ENCODE peak calls at places on chromosomes 3 and 15, in ten cellular contexts. T is left ventricle myocardium inferior, L is epithelial cell of esophagus, Q is kidney, V is IMR-90, G is HepG2, S is cardiac muscle cell, Z is body of pancreas, P is fibroblast of lung, D is adrenal gland. I is an unnamed sample.

GRCh38 chr3:53350652-53351051 is 3.3 kb upstream of the DCP1A start:
- DNase-seq in T (no peak), L (peak), Q (no peak), V (peak), G (peak), S (no peak), Z (peak), P (no peak), D (no peak), I (peak)

GRCh38 chr3:79339846-79340245 is 428.0 kb downstream of the ROBO1 start:
- DNase-seq in T (no peak), L (peak), Q (no peak), V (no peak), G (no peak), S (no peak), Z (peak), P (no peak), D (no peak), I (no peak)

GRCh38 chr15:76932090-76932966 is 779 bp downstream of the RCN2 start:
- DNase-seq in T (no peak), L (peak), Q (no peak), V (peak), G (no peak), S (peak), Z (no peak), P (peak), D (no peak), I (peak)

GRCh38 chr15:76199106-76200082 is 111.9 kb downstream of the ETFA start:
- DNase-seq in T (peak), L (peak), Q (peak), V (peak), G (no peak), S (no peak), Z (peak), P (peak), D (peak), I (peak)

GRCh38 chr15:100633763-100634075 is 31.3 kb downstream of the ASB7 start:
- DNase-seq in T (no peak), L (no peak), Q (no peak), V (no peak), G (no peak), S (no peak), Z (no peak), P (no peak), D (no peak), I (no peak)

GRCh38 chr3:46675843-46676567 is 17.5 kb downstream of the ALS2CL start:
- DNase-seq in T (peak), L (no peak), Q (peak), V (peak), G (no peak), S (no peak), Z (no peak), P (no peak), D (no peak), I (no peak)

GRCh38 chr3:140727886-140728285 is 50.0 kb downstream of the TRIM42 start:
- DNase-seq in T (no peak), L (no peak), Q (no peak), V (no peak), G (peak), S (no peak), Z (no peak), P (peak), D (no peak), I (no peak)

GRCh38 chr3:79419222-79419621 is 348.6 kb downstream of the ROBO1 start:
- DNase-seq in T (no peak), L (peak), Q (no peak), V (no peak), G (no peak), S (peak), Z (peak), P (peak), D (no peak), I (peak)

GRCh38 chr3:193742628-193743027 is 149.6 kb downstream of the OPA1 start:
- DNase-seq in T (no peak), L (no peak), Q (no peak), V (no peak), G (no peak), S (no peak), Z (no peak), P (no peak), D (no peak), I (no peak)

GRCh38 chr15:92205255-92205739 is 188.4 kb upstream of the ST8SIA2 start:
- DNase-seq in T (peak), L (peak), Q (no peak), V (no peak), G (peak), S (peak), Z (no peak), P (peak), D (peak), I (no peak)

GRCh38 chr3:178302966-178303930 is 233.0 kb upstream of the KCNMB2 start:
- DNase-seq in T (no peak), L (peak), Q (no peak), V (no peak), G (no peak), S (no peak), Z (no peak), P (no peak), D (no peak), I (peak)

GRCh38 chr3:131714585-131715220 is 211.9 kb upstream of the MRPL3 start:
- DNase-seq in T (no peak), L (no peak), Q (no peak), V (no peak), G (no peak), S (no peak), Z (no peak), P (no peak), D (no peak), I (no peak)

GRCh38 chr15:73784299-73784698 is 31.1 kb upstream of the INSYN1 start:
- DNase-seq in T (no peak), L (no peak), Q (no peak), V (no peak), G (no peak), S (no peak), Z (no peak), P (no peak), D (no peak), I (no peak)

GRCh38 chr3:81214626-81215025 is 546.8 kb downstream of the GBE1 start:
- DNase-seq in T (no peak), L (no peak), Q (no peak), V (peak), G (no peak), S (no peak), Z (no peak), P (peak), D (no peak), I (no peak)

GRCh38 chr15:47439146-47439869 is 278.0 kb upstream of the SEMA6D start:
- DNase-seq in T (no peak), L (peak), Q (no peak), V (peak), G (no peak), S (peak), Z (no peak), P (no peak), D (no peak), I (peak)

GRCh38 chr15:63473999-63474809 is 30.2 kb upstream of the USP3 start:
- DNase-seq in T (no peak), L (peak), Q (no peak), V (peak), G (peak), S (peak), Z (peak), P (peak), D (no peak), I (peak)

GRCh38 chr15:78640840-78641733 is at the start of gene CHRNB4:
- DNase-seq in T (no peak), L (peak), Q (peak), V (no peak), G (no peak), S (peak), Z (no peak), P (peak), D (peak), I (no peak)

GRCh38 chr3:39469258-39469657 is 1.8 kb downstream of the MOBP start:
- DNase-seq in T (no peak), L (no peak), Q (no peak), V (no peak), G (no peak), S (no peak), Z (no peak), P (no peak), D (no peak), I (no peak)

GRCh38 chr3:189304465-189305341 is 132.9 kb downstream of the TPRG1 start:
- DNase-seq in T (no peak), L (peak), Q (no peak), V (no peak), G (no peak), S (no peak), Z (peak), P (peak), D (no peak), I (peak)

GRCh38 chr3:141939759-141940158 is 63.3 kb downstream of the ATP1B3 start:
- DNase-seq in T (no peak), L (no peak), Q (no peak), V (no peak), G (no peak), S (no peak), Z (no peak), P (no peak), D (no peak), I (no peak)

GRCh38 chr3:19901918-19902317 is 32.1 kb downstream of the EFHB start:
- DNase-seq in T (no peak), L (peak), Q (no peak), V (no peak), G (no peak), S (no peak), Z (peak), P (no peak), D (no peak), I (no peak)

GRCh38 chr3:140344601-140345000 is 333.3 kb upstream of the TRIM42 start:
- DNase-seq in T (no peak), L (no peak), Q (no peak), V (no peak), G (no peak), S (no peak), Z (no peak), P (no peak), D (no peak), I (no peak)

DNA sequence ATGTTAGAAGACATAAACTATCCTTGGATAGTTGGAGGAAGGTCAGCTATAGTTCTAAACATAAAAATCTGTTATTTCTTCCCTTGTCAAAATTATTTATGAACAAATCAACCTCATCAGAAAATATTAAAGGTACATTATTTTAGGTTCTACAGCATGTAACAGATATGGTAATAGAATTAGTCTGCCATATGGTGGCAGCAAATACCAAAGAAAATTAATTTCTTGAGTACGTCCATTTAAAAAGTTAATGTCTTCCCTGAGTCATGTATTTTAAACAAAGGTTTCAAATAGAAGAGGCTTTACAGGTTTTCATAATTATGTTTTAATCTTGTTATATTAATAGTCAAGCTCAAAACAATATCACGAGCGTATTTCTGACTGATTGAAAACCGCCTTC is 17.9 kb upstream of the ANKRD28 start:
- DNase-seq in T (no peak), L (peak), Q (no peak), V (peak), G (peak), S (peak), Z (no peak), P (peak), D (no peak), I (peak)
- TF ChIP-seq CTCF in T (peak), L (peak), Q (peak), V (peak), G (peak), S (peak), Z (peak), P (peak), D (peak), I (peak)

GRCh38 chr3:101978348-101978747 is 129.0 kb downstream of the NFKBIZ start:
- DNase-seq in T (no peak), L (no peak), Q (no peak), V (no peak), G (no peak), S (no peak), Z (no peak), P (no peak), D (no peak), I (no peak)
- H3K4me3 ChIP-seq in T (no peak), L (no peak), Q (no peak), V (no peak), G (no peak), S (no peak), Z (no peak), P (no peak), D (no peak), I (no peak)

GRCh38 chr3:84772841-84773240 is 185.9 kb upstream of the CADM2 start:
- DNase-seq in T (no peak), L (no peak), Q (no peak), V (no peak), G (peak), S (no peak), Z (peak), P (no peak), D (no peak), I (no peak)
- TF ChIP-seq CTCF in T (peak), L (no peak), Q (no peak), V (no peak), G (peak), S (no peak), Z (peak), P (no peak), D (peak), I (no peak)

GRCh38 chr3:32436816-32437189 is 45.1 kb downstream of the CMTM7 start:
- DNase-seq in T (no peak), L (no peak), Q (no peak), V (no peak), G (no peak), S (no peak), Z (no peak), P (no peak), D (no peak), I (no peak)

GRCh38 chr3:32440481-32441350 is 49.1 kb downstream of the CMTM7 start:
- DNase-seq in T (no peak), L (peak), Q (no peak), V (no peak), G (no peak), S (no peak), Z (no peak), P (peak), D (no peak), I (no peak)

GRCh38 chr3:32435911-32436815 is 44.5 kb downstream of the CMTM7 start:
- DNase-seq in T (no peak), L (no peak), Q (no peak), V (no peak), G (no peak), S (peak), Z (no peak), P (no peak), D (no peak), I (no peak)

GRCh38 chr3:32437898-32438297 is 46.2 kb downstream of the CMTM7 start:
- DNase-seq in T (no peak), L (no peak), Q (no peak), V (no peak), G (no peak), S (no peak), Z (no peak), P (no peak), D (no peak), I (no peak)

DNA sequence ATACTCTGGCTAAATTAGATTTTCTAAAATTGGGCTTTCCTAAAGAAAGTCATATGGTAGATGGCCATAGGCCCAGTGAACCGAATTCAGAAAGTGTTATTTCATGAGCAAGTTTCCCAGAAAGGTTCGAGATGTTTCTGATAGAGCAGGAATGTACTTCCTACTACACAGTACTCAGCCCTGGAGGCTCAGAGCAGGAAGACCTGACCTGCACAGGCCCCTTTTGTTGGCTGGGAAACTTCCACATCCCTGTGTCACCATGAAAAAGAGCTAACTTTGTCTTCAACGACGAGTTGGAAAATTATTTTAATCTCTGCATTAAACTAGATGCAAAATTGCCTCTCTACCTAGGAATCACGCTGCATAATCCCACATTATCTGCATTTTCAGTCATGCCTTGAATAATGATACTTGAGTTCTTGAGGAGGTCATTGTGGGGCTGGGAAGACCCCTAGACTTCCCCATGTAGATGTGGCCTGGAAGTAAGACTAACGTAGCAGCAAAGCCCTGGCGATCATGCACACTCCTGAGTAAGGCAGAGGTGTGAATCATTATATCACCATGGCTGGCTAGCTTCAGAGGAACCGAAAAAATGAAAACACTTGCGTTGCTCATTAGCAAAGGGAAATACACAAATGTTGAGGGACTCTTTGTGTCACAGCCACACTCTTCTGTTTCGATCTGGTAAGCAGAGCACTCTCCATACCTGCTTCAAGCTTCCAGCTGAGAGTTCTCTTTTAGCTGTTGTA is 47.1 kb downstream of the CMTM7 start:
- DNase-seq in T (no peak), L (peak), Q (no peak), V (no peak), G (no peak), S (no peak), Z (no peak), P (peak), D (no peak), I (no peak)
- H3K4me3 ChIP-seq in T (no peak), L (no peak), Q (no peak), V (no peak), G (no peak), S (no peak), Z (no peak), P (no peak), D (no peak), I (no peak)

GRCh38 chr3:14915636-14916222 is 31.7 kb upstream of the NR2C2 start:
- DNase-seq in T (no peak), L (peak), Q (no peak), V (no peak), G (no peak), S (no peak), Z (no peak), P (no peak), D (no peak), I (no peak)
- TF ChIP-seq CTCF in T (peak), L (peak), Q (peak), V (no peak), G (peak), S (no peak), Z (no peak), P (peak), D (no peak), I (no peak)